ENCODE peak calls at places on chromosomes 16 and 17, in seven cellular contexts. M is fibroblast of pulmonary artery, D is AG04450, X is spleen, F is transverse colon, G is left ventricle myocardium inferior, E is dorsolateral prefrontal cortex. Q is an unnamed sample.

GRCh38 chr17:28570716-28571254 is 539 bp downstream of the PIGS start:
- DNase-seq in M (no peak), D (no peak), X (peak), F (peak), G (peak), E (no peak), Q (no peak)

GRCh38 chr16:30030841-30031413 is at the start of gene TLCD3B:
- DNase-seq in M (no peak), D (no peak), X (no peak), F (no peak), G (no peak), E (peak), Q (no peak)

GRCh38 chr17:11900103-11900502 is 97.2 kb downstream of the ZNF18 start:
- DNase-seq in M (no peak), D (no peak), X (no peak), F (no peak), G (peak), E (no peak), Q (no peak)

GRCh38 chr17:64504769-64505319 is 1.2 kb downstream of the DDX5 start:
- DNase-seq in M (peak), D (no peak), X (no peak), F (no peak), G (no peak), E (no peak), Q (peak)

GRCh38 chr16:79175286-79176057 is 425.1 kb downstream of the MAF start:
- DNase-seq in M (no peak), D (no peak), X (no peak), F (no peak), G (no peak), E (no peak), Q (no peak)

GRCh38 chr17:28747046-28747691 is 3.4 kb downstream of the TRAF4 start:
- DNase-seq in M (no peak), D (no peak), X (peak), F (peak), G (no peak), E (peak), Q (no peak)

GRCh38 chr16:46696957-46697356 is 7.5 kb downstream of the ORC6 start:
- DNase-seq in M (no peak), D (no peak), X (no peak), F (no peak), G (no peak), E (no peak), Q (no peak)

GRCh38 chr17:17055286-17056166 is 13.3 kb downstream of the MPRIP start:
- DNase-seq in M (no peak), D (no peak), X (peak), F (no peak), G (no peak), E (no peak), Q (no peak)

GRCh38 chr16:1169285-1170075 is 16.6 kb downstream of the CACNA1H start:
- DNase-seq in M (no peak), D (no peak), X (no peak), F (peak), G (no peak), E (no peak), Q (no peak)

GRCh38 chr17:29622337-29623282 is at the start of gene CORO6:
- DNase-seq in M (peak), D (no peak), X (peak), F (peak), G (peak), E (peak), Q (no peak)

GRCh38 chr17:62681939-62682381 is 54.5 kb downstream of the MRC2 start:
- DNase-seq in M (no peak), D (no peak), X (peak), F (no peak), G (no peak), E (peak), Q (no peak)

GRCh38 chr17:66625321-66625767 is 209.6 kb upstream of the CACNG5 start:
- DNase-seq in M (peak), D (no peak), X (no peak), F (no peak), G (no peak), E (no peak), Q (peak)

GRCh38 chr16:86508947-86509758 is 1.2 kb upstream of the FOXF1 start:
- DNase-seq in M (peak), D (peak), X (no peak), F (peak), G (peak), E (no peak), Q (peak)

GRCh38 chr17:56291226-56291805 is 138.0 kb downstream of the ANKFN1 start:
- DNase-seq in M (no peak), D (no peak), X (no peak), F (no peak), G (no peak), E (no peak), Q (peak)

GRCh38 chr17:35312790-35313711 is 60.4 kb downstream of the SLFN11 start:
- DNase-seq in M (peak), D (peak), X (peak), F (peak), G (peak), E (peak), Q (peak)

GRCh38 chr16:64047878-64048277 is 1074.0 kb downstream of the CDH11 start:
- DNase-seq in M (no peak), D (no peak), X (no peak), F (no peak), G (no peak), E (no peak), Q (no peak)

GRCh38 chr17:40515491-40516041 is 14.1 kb upstream of the TNS4 start:
- DNase-seq in M (no peak), D (no peak), X (peak), F (no peak), G (no peak), E (no peak), Q (no peak)

GRCh38 chr16:4246777-4247476 is 5.0 kb upstream of the SRL start:
- DNase-seq in M (no peak), D (no peak), X (no peak), F (no peak), G (no peak), E (no peak), Q (no peak)

GRCh38 chr17:32483451-32484019 is 3.3 kb upstream of the CDK5R1 start:
- DNase-seq in M (peak), D (no peak), X (peak), F (no peak), G (peak), E (peak), Q (peak)

GRCh38 chr17:41026668-41027471 is at the start of gene KRTAP1-5:
- DNase-seq in M (peak), D (peak), X (no peak), F (no peak), G (no peak), E (no peak), Q (peak)

GRCh38 chr17:64036198-64036922 is 15.9 kb upstream of the ICAM2 start:
- DNase-seq in M (no peak), D (no peak), X (no peak), F (no peak), G (no peak), E (no peak), Q (no peak)

GRCh38 chr17:266701-267656 is 85.5 kb upstream of the DOC2B start:
- DNase-seq in M (no peak), D (no peak), X (peak), F (peak), G (peak), E (peak), Q (peak)

GRCh38 chr16:85168732-85169256 is 56.5 kb upstream of the CIBAR2 start:
- DNase-seq in M (peak), D (no peak), X (no peak), F (peak), G (peak), E (no peak), Q (peak)

GRCh38 chr16:56946767-56947603 is 14.8 kb upstream of the CETP start:
- DNase-seq in M (no peak), D (no peak), X (no peak), F (peak), G (no peak), E (no peak), Q (no peak)

GRCh38 chr16:2846511-2847310 is 11.3 kb downstream of the PRSS22 start:
- DNase-seq in M (peak), D (peak), X (peak), F (no peak), G (no peak), E (no peak), Q (peak)

GRCh38 chr17:16879686-16880085 is 92.2 kb downstream of the TNFRSF13B start:
- DNase-seq in M (no peak), D (no peak), X (peak), F (no peak), G (no peak), E (no peak), Q (no peak)

GRCh38 chr17:40615989-40616476 is 31.6 kb downstream of the SMARCE1 start:
- DNase-seq in M (no peak), D (no peak), X (no peak), F (no peak), G (no peak), E (no peak), Q (no peak)

GRCh38 chr16:87583453-87584131 is 18.7 kb upstream of the JPH3 start:
- DNase-seq in M (peak), D (no peak), X (no peak), F (no peak), G (no peak), E (no peak), Q (peak)

GRCh38 chr17:35896011-35896587 is 15.9 kb upstream of the CCL5 start:
- DNase-seq in M (peak), D (no peak), X (no peak), F (peak), G (no peak), E (no peak), Q (no peak)

GRCh38 chr16:14509055-14509454 is 121.0 kb downstream of the PARN start:
- DNase-seq in M (peak), D (no peak), X (no peak), F (no peak), G (no peak), E (no peak), Q (peak)

GRCh38 chr17:30212750-30213149 is 22.7 kb downstream of the SLC6A4 start:
- DNase-seq in M (no peak), D (no peak), X (no peak), F (no peak), G (no peak), E (no peak), Q (no peak)

GRCh38 chr16:87608400-87608985 is 6.2 kb downstream of the JPH3 start:
- DNase-seq in M (peak), D (peak), X (no peak), F (peak), G (peak), E (no peak), Q (peak)

DNA sequence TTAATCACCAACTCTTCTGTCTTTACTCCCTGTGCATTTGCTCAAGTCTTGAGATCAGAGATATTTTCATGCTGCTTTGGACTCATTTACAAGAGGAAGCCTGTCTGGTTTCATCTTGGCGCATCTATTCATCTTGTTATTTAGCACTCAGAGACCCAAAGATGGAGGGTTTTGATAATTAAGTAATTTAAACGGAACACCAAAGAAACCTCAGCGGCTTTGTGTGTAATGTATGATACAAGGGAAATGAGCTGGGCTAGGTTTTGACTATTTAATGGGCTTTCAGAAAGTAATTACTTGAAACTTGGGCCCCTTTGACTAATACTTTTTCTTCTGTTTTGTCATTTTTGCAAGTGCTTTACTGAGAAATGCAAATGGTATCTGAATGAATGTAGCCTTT is 66.2 kb upstream of the CACNG3 start:
- DNase-seq in M (no peak), D (no peak), X (no peak), F (no peak), G (no peak), E (no peak), Q (no peak)
- H3K4me3 ChIP-seq in M (no peak), D (no peak), X (no peak), F (no peak), G (no peak), E (no peak), Q (no peak)

GRCh38 chr16:22814330-22815105 is 556 bp downstream of the HS3ST2 start:
- DNase-seq in M (no peak), D (no peak), X (no peak), F (no peak), G (no peak), E (no peak), Q (no peak)
- TF ChIP-seq CTCF in M (no peak), D (no peak), X (no peak), F (no peak), G (no peak), E (no peak), Q (no peak)

DNA sequence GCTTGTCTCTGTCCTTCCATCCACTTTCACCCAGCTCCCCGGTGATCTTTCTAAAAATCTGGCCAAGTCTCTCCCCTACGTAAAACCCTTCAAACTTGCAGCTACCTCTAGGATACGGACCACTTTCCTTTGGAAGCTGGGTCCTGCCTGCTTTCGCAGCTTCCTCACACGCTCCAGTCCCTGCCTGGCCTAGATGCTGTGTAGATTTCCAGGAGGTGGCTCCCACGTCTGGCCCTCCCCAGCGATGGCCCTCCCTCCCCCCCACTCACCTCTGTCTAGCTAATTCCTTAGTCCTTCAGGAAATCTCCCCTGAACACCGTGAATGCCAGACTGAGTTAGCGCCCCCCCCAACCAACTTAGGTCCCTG is 579 bp upstream of the LRRC59 start:
- DNase-seq in M (no peak), D (no peak), X (no peak), F (no peak), G (no peak), E (no peak), Q (no peak)
- H3K4me3 ChIP-seq in M (peak), D (peak), X (peak), F (no peak), G (peak), E (peak), Q (peak)

DNA sequence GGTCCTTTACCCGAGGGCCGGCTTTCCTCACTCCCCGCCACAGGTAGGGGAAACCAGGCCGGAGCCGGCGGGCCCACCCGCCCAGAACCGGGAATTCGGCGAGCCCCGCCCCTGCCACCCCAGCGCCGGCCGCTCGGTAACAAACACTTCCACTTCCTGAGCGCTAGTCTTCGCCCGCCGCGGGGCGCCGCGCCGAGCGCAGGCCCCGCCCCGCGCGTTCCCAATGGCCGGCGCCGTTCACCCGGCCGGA is 224 bp upstream of the NHERF1 start:
- DNase-seq in M (no peak), D (no peak), X (no peak), F (no peak), G (no peak), E (no peak), Q (no peak)
- TF ChIP-seq CTCF in M (no peak), D (no peak), X (no peak), F (peak), G (peak), E (peak), Q (no peak)

GRCh38 chr17:14143678-14144077 is 74.4 kb downstream of the COX10 start:
- DNase-seq in M (no peak), D (no peak), X (no peak), F (peak), G (no peak), E (no peak), Q (peak)
- H3K4me3 ChIP-seq in M (no peak), D (no peak), X (no peak), F (no peak), G (no peak), E (no peak), Q (no peak)

GRCh38 chr16:53084141-53084541 is 29.4 kb downstream of the CHD9 start:
- DNase-seq in M (no peak), D (no peak), X (no peak), F (no peak), G (no peak), E (no peak), Q (no peak)

GRCh38 chr16:53083123-53083522 is 28.3 kb downstream of the CHD9 start:
- DNase-seq in M (peak), D (no peak), X (no peak), F (no peak), G (no peak), E (no peak), Q (no peak)

GRCh38 chr16:53084736-53085538 is 30.1 kb downstream of the CHD9 start:
- DNase-seq in M (no peak), D (no peak), X (no peak), F (no peak), G (no peak), E (no peak), Q (no peak)

GRCh38 chr16:53087101-53087500 is 32.3 kb downstream of the CHD9 start:
- DNase-seq in M (no peak), D (no peak), X (no peak), F (no peak), G (no peak), E (no peak), Q (peak)

DNA sequence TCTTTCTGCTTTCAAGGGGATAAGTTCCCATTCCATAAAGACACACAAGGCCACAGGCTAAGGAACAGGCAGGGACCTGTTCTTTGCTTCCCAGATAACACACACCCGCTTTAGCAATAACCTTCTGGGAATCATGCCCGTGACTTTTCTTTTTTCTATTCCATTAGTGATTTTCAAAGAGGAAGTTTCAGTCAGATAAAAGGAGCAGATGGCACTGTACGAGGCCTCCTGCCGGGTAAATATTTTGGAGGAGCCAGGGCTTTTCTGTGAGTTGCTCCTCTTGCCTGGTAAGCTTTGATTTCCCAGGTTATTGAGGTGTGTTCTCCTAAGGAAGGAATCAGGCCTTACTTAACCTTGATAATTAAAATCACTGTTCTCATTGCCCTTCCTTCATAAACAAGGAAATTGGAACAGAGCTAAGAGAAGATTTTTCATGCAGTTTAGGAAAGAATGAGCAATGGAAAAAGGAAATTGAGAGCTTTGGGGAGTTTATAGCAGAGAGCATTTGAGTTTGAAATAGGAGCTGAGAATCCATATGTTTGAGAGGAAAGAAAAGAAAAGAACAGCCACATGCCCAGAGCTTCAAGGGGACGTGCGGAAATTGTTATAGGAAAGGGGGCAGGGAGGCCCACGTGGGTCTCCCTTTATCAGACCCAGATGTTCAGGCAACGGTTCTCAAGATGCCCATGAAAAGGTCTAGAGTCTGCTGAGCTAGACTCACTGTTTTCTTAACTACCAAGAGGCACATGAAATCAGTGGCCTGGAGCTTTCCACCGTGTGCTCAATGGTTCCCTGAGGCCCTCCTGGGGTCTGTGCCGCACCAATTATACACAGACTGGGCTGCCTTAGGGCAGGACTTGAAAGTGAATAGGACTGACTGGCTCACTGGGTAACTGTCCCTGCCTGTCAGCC is 31.0 kb downstream of the CHD9 start:
- DNase-seq in M (peak), D (no peak), X (no peak), F (no peak), G (no peak), E (no peak), Q (peak)
- TF ChIP-seq CTCF in M (no peak), D (no peak), X (no peak), F (no peak), G (no peak), E (no peak), Q (no peak)

GRCh38 chr17:77087650-77088454 is 52.9 kb upstream of the SEC14L1 start:
- DNase-seq in M (no peak), D (no peak), X (peak), F (no peak), G (no peak), E (no peak), Q (no peak)
- H3K4me3 ChIP-seq in M (peak), D (peak), X (peak), F (peak), G (peak), E (peak), Q (peak)

DNA sequence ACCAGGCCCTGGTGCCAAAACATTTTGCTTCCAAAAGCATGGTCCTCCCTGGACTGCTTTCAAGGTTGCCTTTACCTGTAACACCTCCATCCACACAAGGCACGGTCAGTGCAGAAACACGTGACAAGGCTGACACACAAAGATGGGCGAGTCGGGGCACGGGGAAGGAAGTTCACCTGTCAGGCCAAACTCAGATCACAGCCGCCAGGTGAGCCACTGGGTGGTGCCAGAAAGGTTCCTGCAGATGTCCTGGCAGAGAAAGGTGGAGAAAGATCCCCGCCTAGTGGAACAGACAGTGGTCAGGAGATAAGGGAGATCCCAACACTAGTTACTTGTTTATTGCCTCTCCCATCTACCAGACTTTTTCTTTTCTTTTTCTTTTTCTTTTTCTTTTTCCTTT is 155.3 kb downstream of the AIPL1 start:
- DNase-seq in M (no peak), D (no peak), X (no peak), F (peak), G (no peak), E (no peak), Q (no peak)
- TF ChIP-seq CTCF in M (no peak), D (no peak), X (no peak), F (peak), G (no peak), E (no peak), Q (no peak)

DNA sequence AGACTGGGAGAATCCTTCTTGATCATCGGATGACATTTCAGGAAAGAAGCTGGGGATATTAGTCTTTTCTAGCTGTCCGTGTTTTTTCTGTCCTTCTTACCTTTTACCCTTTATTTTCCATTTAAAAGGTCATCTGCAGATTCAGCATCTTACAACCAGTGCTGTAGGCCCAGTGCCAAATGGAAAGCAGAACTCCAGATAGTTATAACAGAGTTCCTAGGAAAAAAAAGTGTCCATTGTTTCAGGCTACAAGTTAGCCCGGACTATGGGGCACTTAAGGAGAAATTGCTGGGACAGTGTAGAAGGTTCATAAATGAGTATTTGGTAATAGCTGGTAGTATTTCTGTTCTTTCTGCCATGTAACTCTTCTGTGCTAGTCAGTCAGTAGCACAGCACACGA is 28.4 kb downstream of the LDHD start:
- DNase-seq in M (peak), D (no peak), X (no peak), F (no peak), G (no peak), E (no peak), Q (no peak)
- H3K4me3 ChIP-seq in M (no peak), D (no peak), X (no peak), F (no peak), G (peak), E (no peak), Q (no peak)

Q was measured in fibroblast of mammary gland.